ENCODE peak calls at places on chromosomes 12 and 14, in ten cellular contexts. I is esophagus squamous epithelium, X is tibial artery, Q is brain microvascular endothelial cell, Y is mesothelial cell of epicardium, J is endodermal cell, P is lower leg skin, M is GM12865, V is stomach, D is cardiac muscle cell. L is an unnamed sample.

GRCh38 chr14:20556500-20557211 is 4.2 kb downstream of the RNASE9 start:
- DNase-seq in I (no peak), X (no peak), Q (no peak), Y (no peak), J (no peak), P (no peak), M (no peak), V (no peak), D (peak; percentile 28), L (no peak)

GRCh38 chr12:91732086-91732485 is 413.6 kb downstream of the BTG1 start:
- DNase-seq in I (no peak), X (no peak), Q (peak; percentile 33), Y (no peak), J (no peak), P (no peak), M (no peak), V (no peak), D (no peak), L (no peak)

GRCh38 chr14:69887740-69888657 is 8.8 kb downstream of the SMOC1 start:
- DNase-seq in I (no peak), X (no peak), Q (peak; percentile 16), Y (no peak), J (no peak), P (no peak), M (no peak), V (no peak), D (no peak), L (no peak)

GRCh38 chr12:52526511-52526951 is 6.3 kb upstream of the KRT5 start:
- DNase-seq in I (no peak), X (peak; percentile 27), Q (no peak), Y (peak; percentile 25), J (peak; percentile 40), P (peak; percentile 76), M (no peak), V (no peak), D (no peak), L (no peak)

GRCh38 chr12:132506730-132507538 is 17.0 kb downstream of the FBRSL1 start:
- DNase-seq in I (no peak), X (peak; percentile 88), Q (peak; percentile 71), Y (no peak), J (peak; percentile 79), P (peak; percentile 92), M (no peak), V (peak; percentile 76), D (peak; percentile 92), L (no peak)

GRCh38 chr14:50040905-50041465 is 75.4 kb downstream of the VCPKMT start:
- DNase-seq in I (no peak), X (no peak), Q (no peak), Y (no peak), J (no peak), P (no peak), M (no peak), V (no peak), D (no peak), L (no peak)

GRCh38 chr12:119052001-119052400 is 70.7 kb downstream of the SRRM4 start:
- DNase-seq in I (no peak), X (no peak), Q (no peak), Y (no peak), J (no peak), P (no peak), M (no peak), V (no peak), D (no peak), L (no peak)

GRCh38 chr12:80838024-80838658 is 99.6 kb downstream of the LIN7A start:
- DNase-seq in I (no peak), X (no peak), Q (no peak), Y (no peak), J (no peak), P (no peak), M (no peak), V (no peak), D (no peak), L (no peak)

GRCh38 chr12:15599266-15600037 is 189.7 kb downstream of the EPS8 start:
- DNase-seq in I (no peak), X (no peak), Q (peak; percentile 57), Y (no peak), J (no peak), P (no peak), M (no peak), V (no peak), D (peak; percentile 97), L (no peak)

GRCh38 chr12:64610660-64611429 is 550 bp downstream of the RASSF3 start:
- DNase-seq in I (no peak), X (peak; percentile 81), Q (peak; percentile 15), Y (peak; percentile 64), J (peak; percentile 91), P (peak; percentile 92), M (peak; percentile 93), V (peak; percentile 69), D (peak; percentile 72), L (peak; percentile 52)

GRCh38 chr14:32938719-32939253 is at the start of gene NPAS3:
- DNase-seq in I (no peak), X (peak; percentile 66), Q (no peak), Y (peak; percentile 51), J (peak; percentile 60), P (no peak), M (peak; percentile 6), V (no peak), D (peak; percentile 14), L (no peak)

GRCh38 chr14:68623828-68624227 is 169.0 kb downstream of the ZFP36L1 start:
- DNase-seq in I (no peak), X (no peak), Q (no peak), Y (no peak), J (no peak), P (peak; percentile 52), M (no peak), V (no peak), D (no peak), L (no peak)

GRCh38 chr14:58014778-58015177 is 137.2 kb downstream of the ARMH4 start:
- DNase-seq in I (no peak), X (no peak), Q (no peak), Y (no peak), J (no peak), P (no peak), M (no peak), V (no peak), D (no peak), L (no peak)
- TF ChIP-seq CTCF in I (no peak), X (no peak), Q (no peak), Y (no peak), J (peak; percentile 62), P (no peak), M (no peak), V (no peak), D (no peak), L (no peak)

GRCh38 chr14:106586098-106586704 is 1059.8 kb downstream of the TMEM121 start:
- DNase-seq in I (no peak), X (no peak), Q (no peak), Y (no peak), J (peak; percentile 49), P (no peak), M (peak; percentile 51), V (peak; percentile 42), D (no peak), L (no peak)
- TF ChIP-seq CTCF in I (peak; percentile 8), X (no peak), Q (peak; percentile 20), Y (no peak), J (peak; percentile 30), P (no peak), M (peak; percentile 72), V (no peak), D (no peak), L (no peak)

DNA sequence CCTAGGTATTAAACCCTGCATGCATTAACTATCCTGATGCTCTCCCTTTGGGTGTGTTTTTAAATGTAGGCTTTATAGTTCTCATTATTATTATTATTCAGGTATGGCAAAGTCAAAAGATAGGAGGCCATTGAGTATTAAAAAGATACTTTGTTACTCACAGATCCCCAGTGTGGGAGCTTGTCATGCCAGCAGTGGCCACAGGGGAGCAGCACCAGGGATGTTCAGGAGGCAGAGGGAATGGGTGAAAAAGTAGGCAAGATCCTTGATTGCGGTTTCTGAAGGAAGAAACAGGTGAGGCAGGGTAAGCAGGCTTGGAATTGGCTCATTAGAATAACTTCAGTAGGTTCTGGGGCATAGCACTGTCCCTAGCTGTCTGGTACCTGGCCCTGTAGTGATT is 382.2 kb downstream of the MED13L start:
- DNase-seq in I (no peak), X (no peak), Q (no peak), Y (no peak), J (peak; percentile 82), P (peak; percentile 6), M (no peak), V (no peak), D (no peak), L (no peak)
- TF ChIP-seq CTCF in I (peak; percentile 18), X (no peak), Q (peak; percentile 69), Y (peak; percentile 22), J (peak; percentile 73), P (no peak), M (peak; percentile 33), V (no peak), D (peak; percentile 39), L (peak; percentile 44)

GRCh38 chr12:57090924-57091632 is 2.2 kb downstream of the NAB2 start:
- DNase-seq in I (no peak), X (peak; percentile 86), Q (no peak), Y (no peak), J (no peak), P (no peak), M (no peak), V (no peak), D (no peak), L (no peak)
- TF ChIP-seq CTCF in I (no peak), X (peak; percentile 30), Q (peak; percentile 39), Y (no peak), J (no peak), P (no peak), M (no peak), V (no peak), D (no peak), L (no peak)

DNA sequence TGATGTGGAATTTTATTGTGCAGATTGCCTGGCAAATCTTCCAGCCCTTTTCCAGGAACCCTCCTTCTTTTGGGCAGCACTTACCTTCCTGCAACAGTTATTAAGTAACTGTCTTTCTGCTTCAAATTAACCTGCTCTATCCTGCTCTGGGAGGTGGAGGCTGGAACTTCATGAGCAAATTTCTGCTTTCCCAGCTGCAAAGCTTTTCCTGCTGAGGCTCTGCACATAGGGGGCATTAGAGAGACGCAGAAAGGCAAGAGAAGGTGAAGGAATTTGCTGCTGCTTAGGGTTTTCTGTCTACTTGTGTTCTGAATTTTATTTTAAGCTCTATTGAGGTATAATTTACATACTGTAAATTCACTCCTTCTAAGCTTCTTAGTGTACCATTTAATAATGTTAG is 259.2 kb downstream of the PCNX1 start:
- DNase-seq in I (no peak), X (no peak), Q (peak; percentile 74), Y (no peak), J (peak; percentile 62), P (no peak), M (peak; percentile 37), V (no peak), D (peak; percentile 79), L (no peak)
- TF ChIP-seq CTCF in I (peak; percentile 24), X (peak; percentile 64), Q (peak; percentile 99), Y (no peak), J (peak; percentile 69), P (no peak), M (peak; percentile 22), V (no peak), D (peak; percentile 73), L (peak; percentile 45)

GRCh38 chr14:34912182-34912581 is 37.0 kb upstream of the BAZ1A start:
- DNase-seq in I (no peak), X (no peak), Q (no peak), Y (no peak), J (peak; percentile 48), P (no peak), M (peak; percentile 9), V (no peak), D (peak; percentile 8), L (no peak)
- TF ChIP-seq CTCF in I (no peak), X (no peak), Q (peak; percentile 7), Y (no peak), J (peak; percentile 40), P (no peak), M (no peak), V (no peak), D (peak; percentile 2), L (no peak)

GRCh38 chr12:127893875-127894635 is 372.9 kb upstream of the TMEM132C start:
- DNase-seq in I (no peak), X (no peak), Q (peak; percentile 28), Y (no peak), J (peak; percentile 79), P (no peak), M (peak; percentile 1), V (no peak), D (no peak), L (no peak)
- TF ChIP-seq CTCF in I (no peak), X (no peak), Q (peak; percentile 53), Y (peak; percentile 35), J (peak; percentile 82), P (no peak), M (peak; percentile 37), V (no peak), D (no peak), L (peak; percentile 50)